ENCODE peak calls at places on chromosomes 2 and 18, in eight cellular contexts. S is psoas muscle; D is keratinocyte; F is WERI-Rb-1; A is activated CD4-positive, alpha-beta T cell treated with anti-CD3 and anti-CD28 coated beads, Interleukin-2, amount 50 U/mL, for 24 hours; E is A549; C is OCI-LY7; Q is T1000. G is an unnamed sample.

GRCh38 chr18:32468147-32468845 is 2.4 kb downstream of the GAREM1 start:
- DNase-seq in Q (no peak), F (no peak), A (no peak), C (no peak), E (no peak), S (no peak), D (no peak), G (no peak)

GRCh38 chr18:77407733-77408132 is 158.1 kb downstream of the GALR1 start:
- DNase-seq in C (no peak), Q (no peak), S (no peak), A (no peak), F (no peak), E (peak), D (no peak), G (no peak)

GRCh38 chr2:170502400-170503135 is 212.6 kb upstream of the SP5 start:
- DNase-seq in S (no peak), C (no peak), Q (no peak), D (no peak), E (no peak), F (no peak), A (no peak), G (no peak)

GRCh38 chr18:12703714-12704113 is 872 bp downstream of the PSMG2 start:
- DNase-seq in C (peak), A (no peak), E (peak), D (no peak), S (no peak), F (no peak), Q (no peak), G (no peak)

GRCh38 chr2:174577967-174578589 is 19.5 kb downstream of the WIPF1 start:
- DNase-seq in A (peak), F (no peak), C (peak), S (no peak), D (no peak), E (peak), Q (no peak), G (no peak)

GRCh38 chr2:105732955-105733607 is 11.6 kb upstream of the NCK2 start:
- DNase-seq in D (no peak), A (no peak), S (no peak), E (no peak), C (peak), F (no peak), Q (no peak), G (no peak)

GRCh38 chr2:148978736-148979135 is 59.8 kb upstream of the LYPD6B start:
- DNase-seq in C (no peak), S (no peak), E (no peak), Q (no peak), F (no peak), D (no peak), A (no peak), G (no peak)

GRCh38 chr2:98909381-98910211 is 26.4 kb downstream of the CRACDL start:
- DNase-seq in E (peak), A (no peak), F (peak), C (peak), D (no peak), Q (no peak), S (peak), G (no peak)

GRCh38 chr18:24546304-24546703 is 85.9 kb downstream of the HRH4 start:
- DNase-seq in D (no peak), S (no peak), C (no peak), A (no peak), F (no peak), E (no peak), Q (no peak), G (no peak)

GRCh38 chr2:231662028-231662810 is 46.1 kb upstream of the PTMA start:
- DNase-seq in E (peak), C (peak), S (peak), F (no peak), Q (peak), D (peak), A (peak), G (peak)

GRCh38 chr2:120239488-120240287 is 13.0 kb upstream of the RALB start:
- DNase-seq in D (no peak), E (peak), C (no peak), A (no peak), Q (peak), S (no peak), F (no peak), G (peak)

GRCh38 chr2:130875935-130876334 is 39.2 kb downstream of the ARHGEF4 start:
- DNase-seq in S (no peak), C (no peak), A (no peak), D (no peak), E (no peak), Q (no peak), F (no peak), G (no peak)

GRCh38 chr2:240325654-240326031 is 109.8 kb upstream of the GPC1 start:
- DNase-seq in D (no peak), S (peak), A (no peak), Q (no peak), C (no peak), E (no peak), F (no peak), G (peak)

GRCh38 chr2:44825702-44826101 is 115.8 kb upstream of the SIX3 start:
- DNase-seq in Q (no peak), A (no peak), C (no peak), E (no peak), S (no peak), D (no peak), F (no peak), G (no peak)

GRCh38 chr2:48306409-48307284 is 223.3 kb upstream of the STON1 start:
- DNase-seq in D (no peak), S (no peak), A (no peak), C (no peak), F (no peak), Q (no peak), E (no peak), G (no peak)

GRCh38 chr2:186868344-186868743 is 19.4 kb upstream of the ZSWIM2 start:
- DNase-seq in F (no peak), S (no peak), Q (no peak), D (no peak), A (no peak), C (no peak), E (no peak), G (no peak)

GRCh38 chr2:144943986-144944385 is 424.1 kb upstream of the ZEB2 start:
- DNase-seq in S (no peak), E (peak), Q (no peak), C (no peak), A (no peak), F (no peak), D (no peak), G (no peak)